ENCODE peak calls at places on chromosomes 12 and 14, in ten cellular contexts. K, J, W, D, X, M, O, V, Q and S are unnamed samples.

GRCh38 chr12:82651489-82651888 is 35.2 kb upstream of the TMTC2 start:
- DNase-seq in K (no peak), J (no peak), W (no peak), D (no peak), X (no peak), M (peak; percentile 41), O (no peak), V (no peak), Q (no peak), S (peak; percentile 91)

GRCh38 chr14:66140213-66140918 is 345.8 kb upstream of the CCDC196 start:
- DNase-seq in K (no peak), J (no peak), W (no peak), D (no peak), X (no peak), M (no peak), O (no peak), V (no peak), Q (no peak), S (no peak)

GRCh38 chr14:99512571-99513182 is 31.5 kb downstream of the CCNK start:
- DNase-seq in K (peak; percentile 38), J (no peak), W (no peak), D (no peak), X (no peak), M (no peak), O (no peak), V (no peak), Q (no peak), S (no peak)

GRCh38 chr14:71474866-71475265 is 457.4 kb upstream of the RGS6 start:
- DNase-seq in K (no peak), J (no peak), W (no peak), D (no peak), X (no peak), M (no peak), O (no peak), V (no peak), Q (no peak), S (no peak)

GRCh38 chr12:8844665-8845064 is 22.2 kb downstream of the A2ML1 start:
- DNase-seq in K (peak; percentile 94), J (no peak), W (no peak), D (peak; percentile 45), X (no peak), M (no peak), O (no peak), V (no peak), Q (peak; percentile 76), S (no peak)

GRCh38 chr14:29741909-29742401 is 185.7 kb downstream of the PRKD1 start:
- DNase-seq in K (no peak), J (no peak), W (peak; percentile 46), D (no peak), X (no peak), M (no peak), O (no peak), V (no peak), Q (no peak), S (no peak)

GRCh38 chr12:69068431-69068830 is 135.5 kb upstream of the CPM start:
- DNase-seq in K (no peak), J (no peak), W (peak; percentile 58), D (no peak), X (no peak), M (peak; percentile 41), O (no peak), V (no peak), Q (no peak), S (peak; percentile 53)

GRCh38 chr14:61342941-61343340 is 21.6 kb downstream of the PRKCH start:
- DNase-seq in K (no peak), J (no peak), W (no peak), D (no peak), X (no peak), M (no peak), O (no peak), V (no peak), Q (no peak), S (no peak)

GRCh38 chr12:96880220-96880619 is 26.8 kb upstream of the NEDD1 start:
- DNase-seq in K (no peak), J (no peak), W (no peak), D (no peak), X (no peak), M (no peak), O (no peak), V (no peak), Q (no peak), S (no peak)

GRCh38 chr14:55097894-55098560 is 31.0 kb upstream of the LGALS3 start:
- DNase-seq in K (no peak), J (no peak), W (peak; percentile 21), D (no peak), X (no peak), M (no peak), O (peak; percentile 39), V (peak; percentile 71), Q (peak; percentile 59), S (no peak)

GRCh38 chr14:51382506-51382905 is 142.5 kb downstream of the TMX1 start:
- DNase-seq in K (no peak), J (no peak), W (no peak), D (no peak), X (no peak), M (no peak), O (no peak), V (no peak), Q (no peak), S (peak; percentile 100)

GRCh38 chr14:103516426-103517171 is 6.0 kb downstream of the CKB start:
- DNase-seq in K (peak; percentile 29), J (no peak), W (no peak), D (no peak), X (peak; percentile 32), M (no peak), O (no peak), V (peak; percentile 19), Q (peak; percentile 46), S (no peak)

GRCh38 chr14:101101456-101102056 is 198.0 kb upstream of the RTL1 start:
- DNase-seq in K (no peak), J (no peak), W (peak; percentile 23), D (peak; percentile 21), X (no peak), M (no peak), O (no peak), V (no peak), Q (peak; percentile 54), S (peak; percentile 25)

GRCh38 chr12:113058553-113058952 is 2.0 kb downstream of the DTX1 start:
- DNase-seq in K (no peak), J (no peak), W (no peak), D (no peak), X (no peak), M (no peak), O (no peak), V (no peak), Q (no peak), S (no peak)

GRCh38 chr12:113056631-113057488 is at the start of gene DTX1:
- DNase-seq in K (no peak), J (no peak), W (peak; percentile 28), D (peak; percentile 60), X (peak; percentile 66), M (no peak), O (peak; percentile 27), V (no peak), Q (no peak), S (no peak)

GRCh38 chr12:113056381-113056630 is 224 bp upstream of the DTX1 start:
- DNase-seq in K (no peak), J (no peak), W (no peak), D (no peak), X (no peak), M (no peak), O (no peak), V (no peak), Q (no peak), S (no peak)

GRCh38 chr12:113059071-113059595 is 2.6 kb downstream of the DTX1 start:
- DNase-seq in K (no peak), J (no peak), W (no peak), D (no peak), X (no peak), M (no peak), O (no peak), V (no peak), Q (no peak), S (no peak)

GRCh38 chr12:113057565-113058485 is 1.3 kb downstream of the DTX1 start:
- DNase-seq in K (no peak), J (no peak), W (no peak), D (no peak), X (peak; percentile 63), M (no peak), O (no peak), V (no peak), Q (no peak), S (no peak)
- H3K27ac ChIP-seq in K (no peak overlapping the region), J (no peak overlapping the region), W (no peak overlapping the region), D (peak overlapping the region; percentile 41), X (no peak overlapping the region), M (no peak overlapping the region), O (no peak overlapping the region), V (no peak overlapping the region), Q (no peak overlapping the region), S (no peak overlapping the region)

GRCh38 chr12:13004368-13004767 is 4.3 kb upstream of the HEBP1 start:
- DNase-seq in K (no peak), J (no peak), W (no peak), D (no peak), X (no peak), M (no peak), O (no peak), V (no peak), Q (no peak), S (no peak)
- H3K27ac ChIP-seq in K (no peak overlapping the region), J (no peak overlapping the region), W (no peak overlapping the region), D (no peak overlapping the region), X (no peak overlapping the region), M (no peak overlapping the region), O (no peak overlapping the region), V (no peak overlapping the region), Q (no peak overlapping the region), S (no peak overlapping the region)

DNA sequence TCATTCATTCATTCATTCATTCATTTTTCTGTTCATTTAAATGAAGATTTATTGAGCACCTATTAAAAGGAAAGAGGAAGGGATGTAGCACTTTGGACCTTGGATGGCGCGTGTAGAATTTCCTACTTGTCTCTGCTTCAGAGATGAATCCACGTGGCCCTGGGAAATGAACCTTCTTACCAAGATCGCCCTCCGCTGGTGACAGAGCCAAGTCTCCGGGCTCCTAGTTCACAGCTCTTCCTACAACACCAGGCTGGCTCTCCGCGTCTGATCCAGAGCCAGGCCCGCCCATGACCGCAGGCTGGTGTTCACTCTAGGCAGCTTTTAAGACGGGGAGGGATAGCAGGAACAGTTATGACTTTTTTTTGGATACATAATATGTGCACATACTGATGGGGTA is 70.9 kb upstream of the PIWIL1 start:
- DNase-seq in K (no peak), J (no peak), W (no peak), D (no peak), X (no peak), M (no peak), O (no peak), V (no peak), Q (no peak), S (peak; percentile 11)
- H3K27ac ChIP-seq in K (no peak overlapping the region), J (no peak overlapping the region), W (no peak overlapping the region), D (no peak overlapping the region), X (no peak overlapping the region), M (no peak overlapping the region), O (no peak overlapping the region), V (no peak overlapping the region), Q (no peak overlapping the region), S (no peak overlapping the region)

DNA sequence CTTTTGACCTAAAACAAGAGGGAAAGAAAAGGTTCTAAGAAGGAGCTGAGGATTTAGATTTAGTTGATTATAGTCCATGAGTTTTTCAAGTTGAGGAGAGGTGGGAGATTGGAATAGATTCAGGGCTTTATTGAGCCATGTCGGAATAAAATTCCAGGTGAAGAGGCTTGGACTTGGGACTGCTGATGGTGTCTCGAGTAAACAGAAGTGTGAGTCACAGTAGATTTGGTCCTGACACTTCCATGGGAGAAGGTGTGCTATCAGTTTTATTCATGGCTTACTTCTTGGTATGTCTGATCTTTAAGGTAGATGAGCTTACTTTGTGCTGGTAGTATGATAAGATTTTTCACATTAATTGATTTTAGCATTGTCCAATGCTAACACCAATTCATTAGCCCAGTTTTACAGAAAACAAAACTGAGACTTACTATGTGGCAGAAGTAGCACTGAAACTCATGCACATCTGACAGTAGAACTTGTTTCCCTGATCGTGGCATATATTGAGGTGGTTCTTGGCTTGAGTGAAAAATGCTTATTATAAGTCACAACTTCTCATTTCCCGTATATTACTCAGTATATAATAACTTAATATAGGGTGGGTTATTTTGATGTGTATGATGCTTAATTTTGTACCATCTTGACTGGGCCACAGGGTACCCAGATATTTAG is 172.4 kb upstream of the IGF1 start:
- DNase-seq in K (no peak), J (no peak), W (no peak), D (no peak), X (no peak), M (no peak), O (no peak), V (no peak), Q (no peak), S (no peak)
- H3K27ac ChIP-seq in K (no peak overlapping the region), J (no peak overlapping the region), W (no peak overlapping the region), D (no peak overlapping the region), X (no peak overlapping the region), M (no peak overlapping the region), O (no peak overlapping the region), V (no peak overlapping the region), Q (no peak overlapping the region), S (no peak overlapping the region)